ENCODE peak calls at places on chromosomes 2 and 18, in ten cellular contexts. K, D, F, L, M, C, T, J, V and R are unnamed samples.

GRCh38 chr2:15048000-15048399 is 415.5 kb downstream of the LRATD1 start:
- DNase-seq in T (no peak), C (no peak), L (no peak), F (no peak), K (no peak), D (no peak), M (no peak), J (no peak), V (no peak), R (no peak)

GRCh38 chr2:64114063-64114911 is 29.9 kb downstream of the PELI1 start:
- DNase-seq in T (peak), C (no peak), D (peak), J (no peak), V (peak), K (no peak), F (peak), M (peak), L (no peak), R (peak)

GRCh38 chr18:66760559-66760958 is 156.7 kb upstream of the CDH19 start:
- DNase-seq in C (no peak), J (no peak), K (no peak), V (no peak), F (no peak), M (no peak), D (no peak), L (no peak), T (no peak), R (no peak)

GRCh38 chr18:74722237-74722636 is 124.6 kb downstream of the ZNF407 start:
- DNase-seq in K (no peak), V (peak), D (no peak), T (peak), L (no peak), J (no peak), M (peak), C (no peak), F (peak), R (no peak)

GRCh38 chr2:146124741-146125140 is 1604.8 kb upstream of the ZEB2 start:
- DNase-seq in C (no peak), T (peak), F (peak), J (no peak), L (no peak), D (no peak), K (no peak), V (peak), M (peak), R (no peak)

GRCh38 chr2:112582314-112582746 is 2.1 kb upstream of the CHCHD5 start:
- DNase-seq in J (peak), V (peak), K (no peak), D (no peak), C (peak), M (peak), T (peak), L (no peak), F (peak), R (no peak)

GRCh38 chr18:25786778-25787177 is 303.6 kb downstream of the SS18 start:
- DNase-seq in L (no peak), M (peak), D (peak), V (peak), T (peak), K (no peak), J (no peak), F (peak), C (no peak), R (no peak)

GRCh38 chr18:59988098-59988706 is 88.4 kb downstream of the PMAIP1 start:
- DNase-seq in C (peak), T (peak), F (peak), L (no peak), M (peak), V (peak), D (no peak), J (no peak), K (peak), R (peak)

GRCh38 chr2:176391020-176391419 is 121.8 kb downstream of the MTX2 start:
- DNase-seq in T (no peak), D (no peak), K (no peak), F (peak), J (no peak), C (no peak), L (no peak), M (no peak), V (no peak), R (no peak)

GRCh38 chr18:75290737-75291358 is 80.3 kb downstream of the TSHZ1 start:
- DNase-seq in K (no peak), J (no peak), C (no peak), T (no peak), V (no peak), F (no peak), M (no peak), D (no peak), L (no peak), R (no peak)

GRCh38 chr18:8461544-8461943 is 147.7 kb upstream of the RAB12 start:
- DNase-seq in J (no peak), D (no peak), K (no peak), V (no peak), L (no peak), M (peak), C (no peak), F (no peak), T (no peak), R (no peak)

GRCh38 chr2:236833501-236834186 is 252.0 kb upstream of the COPS8 start:
- DNase-seq in F (peak), K (no peak), J (no peak), D (no peak), L (no peak), C (no peak), V (peak), T (no peak), M (peak), R (no peak)

GRCh38 chr2:31901900-31902299 is 108.9 kb downstream of the MEMO1 start:
- DNase-seq in K (no peak), T (no peak), M (no peak), D (no peak), J (no peak), F (no peak), C (no peak), V (no peak), L (no peak), R (no peak)

GRCh38 chr2:17821535-17822451 is 5.5 kb downstream of the MSGN1 start:
- DNase-seq in M (no peak), K (no peak), V (no peak), C (no peak), J (no peak), L (no peak), D (no peak), F (no peak), T (no peak), R (no peak)

GRCh38 chr2:221034026-221034701 is 537.9 kb downstream of the EPHA4 start:
- DNase-seq in F (no peak), V (no peak), D (no peak), C (no peak), T (no peak), K (no peak), L (no peak), M (no peak), J (no peak), R (no peak)

GRCh38 chr2:42849311-42849710 is 56.9 kb upstream of the HAAO start:
- DNase-seq in K (no peak), J (no peak), L (no peak), T (no peak), D (no peak), V (no peak), M (no peak), F (no peak), C (no peak), R (no peak)

GRCh38 chr2:105117565-105117964 is 79.7 kb downstream of the MRPS9 start:
- DNase-seq in C (no peak), K (no peak), T (no peak), L (no peak), D (no peak), M (peak), J (no peak), V (no peak), F (no peak), R (no peak)

GRCh38 chr18:44143054-44143453 is 537.6 kb upstream of the SETBP1 start:
- DNase-seq in V (no peak), M (no peak), C (no peak), J (no peak), F (no peak), K (no peak), D (no peak), T (no peak), L (no peak), R (no peak)

GRCh38 chr18:46265190-46266156 is 161.3 kb downstream of the HAUS1 start:
- DNase-seq in L (no peak), V (no peak), C (no peak), J (no peak), T (no peak), F (no peak), K (no peak), M (no peak), D (no peak), R (no peak)

GRCh38 chr2:193806088-193806774 is 1611.5 kb upstream of the TMEFF2 start:
- DNase-seq in V (peak), D (no peak), C (no peak), F (no peak), K (no peak), T (peak), L (no peak), M (no peak), J (no peak), R (no peak)

GRCh38 chr2:110717734-110718133 is 14.6 kb upstream of the ACOXL start:
- DNase-seq in V (peak), T (peak), L (no peak), D (no peak), K (no peak), J (no peak), F (no peak), M (no peak), C (no peak), R (no peak)

GRCh38 chr18:63040788-63041410 is 278.7 kb downstream of the BCL2 start:
- DNase-seq in T (no peak), M (no peak), V (no peak), K (peak), F (no peak), C (no peak), L (no peak), D (no peak), J (no peak), R (no peak)

GRCh38 chr2:36550006-36550405 is 48.0 kb downstream of the FEZ2 start:
- DNase-seq in F (no peak), J (no peak), T (no peak), K (no peak), L (no peak), D (no peak), V (no peak), C (no peak), M (no peak), R (no peak)

GRCh38 chr2:23366720-23367119 is 18.3 kb upstream of the KLHL29 start:
- DNase-seq in T (no peak), F (no peak), D (no peak), M (no peak), J (no peak), C (no peak), L (no peak), V (peak), K (no peak), R (no peak)

GRCh38 chr2:11499081-11499743 is 33.3 kb upstream of the E2F6 start:
- DNase-seq in J (no peak), C (no peak), T (no peak), L (no peak), F (no peak), D (no peak), V (no peak), M (no peak), K (no peak), R (no peak)

GRCh38 chr2:176148758-176149483 is 2.4 kb upstream of the HOXD4 start:
- DNase-seq in L (no peak), J (no peak), D (no peak), F (no peak), V (no peak), C (no peak), M (no peak), K (no peak), T (no peak), R (no peak)

GRCh38 chr2:173021939-173022371 is 53.7 kb upstream of the MAP3K20 start:
- DNase-seq in V (peak), T (peak), M (peak), D (no peak), J (no peak), K (no peak), F (peak), C (peak), L (no peak), R (no peak)

GRCh38 chr2:127945281-127945680 is 59.5 kb upstream of the AMMECR1L start:
- DNase-seq in D (no peak), K (no peak), L (no peak), C (no peak), J (no peak), T (no peak), F (no peak), V (no peak), M (no peak), R (no peak)

GRCh38 chr2:38887347-38887746 is 2.3 kb upstream of the ARHGEF33 start:
- DNase-seq in M (no peak), K (no peak), T (no peak), J (no peak), F (no peak), V (no peak), C (no peak), D (no peak), L (no peak), R (no peak)

GRCh38 chr2:12675352-12675795 is 41.4 kb upstream of the TRIB2 start:
- DNase-seq in D (no peak), M (peak), V (peak), C (peak), T (peak), J (no peak), L (no peak), F (no peak), K (no peak), R (no peak)

GRCh38 chr2:228094377-228094921 is 87.0 kb downstream of the SPHKAP start:
- DNase-seq in J (no peak), V (peak), F (peak), K (no peak), D (peak), C (no peak), M (no peak), L (no peak), T (no peak), R (no peak)

GRCh38 chr2:154375625-154376020 is 322.9 kb upstream of the KCNJ3 start:
- DNase-seq in D (no peak), L (no peak), J (peak), F (peak), V (peak), T (peak), K (no peak), M (no peak), C (peak), R (peak)

GRCh38 chr2:75792146-75792545 is 81.4 kb upstream of the GCFC2 start:
- DNase-seq in V (no peak), J (no peak), K (no peak), T (no peak), M (no peak), L (no peak), D (no peak), F (no peak), C (no peak), R (no peak)

GRCh38 chr18:28960146-28960545 is 783.2 kb upstream of the CDH2 start:
- DNase-seq in D (no peak), L (no peak), M (peak), V (peak), K (no peak), T (peak), C (no peak), J (no peak), F (peak), R (no peak)

GRCh38 chr2:106956879-106957278 is 70.9 kb upstream of the ST6GAL2 start:
- DNase-seq in C (no peak), T (peak), L (peak), V (peak), M (peak), D (peak), J (no peak), K (no peak), F (peak), R (peak)

GRCh38 chr18:46621871-46622270 is 35.1 kb downstream of the LOXHD1 start:
- DNase-seq in D (no peak), C (no peak), F (no peak), V (no peak), K (no peak), J (no peak), T (no peak), L (peak), M (no peak), R (no peak)

GRCh38 chr2:24015562-24016375 is 5.9 kb downstream of the MFSD2B start:
- DNase-seq in V (peak), T (peak), K (peak), F (peak), D (peak), C (no peak), L (no peak), M (peak), J (peak), R (peak)

GRCh38 chr2:48787580-48787979 is 32.1 kb upstream of the LHCGR start:
- DNase-seq in L (no peak), K (no peak), T (no peak), F (no peak), V (no peak), M (no peak), C (no peak), D (no peak), J (no peak), R (no peak)
- TF ChIP-seq CTCF in L (no peak), K (no peak), T (no peak), F (no peak), V (no peak), M (no peak), C (no peak), D (no peak), J (no peak), R (no peak)

GRCh38 chr2:113985554-113986397 is 95.9 kb downstream of the ACTR3 start:
- DNase-seq in L (no peak), T (no peak), F (no peak), J (no peak), C (no peak), V (no peak), M (no peak), K (no peak), D (no peak), R (no peak)
- TF ChIP-seq CTCF in L (no peak), T (no peak), F (no peak), J (no peak), C (no peak), V (no peak), M (no peak), K (no peak), D (no peak), R (no peak)

DNA sequence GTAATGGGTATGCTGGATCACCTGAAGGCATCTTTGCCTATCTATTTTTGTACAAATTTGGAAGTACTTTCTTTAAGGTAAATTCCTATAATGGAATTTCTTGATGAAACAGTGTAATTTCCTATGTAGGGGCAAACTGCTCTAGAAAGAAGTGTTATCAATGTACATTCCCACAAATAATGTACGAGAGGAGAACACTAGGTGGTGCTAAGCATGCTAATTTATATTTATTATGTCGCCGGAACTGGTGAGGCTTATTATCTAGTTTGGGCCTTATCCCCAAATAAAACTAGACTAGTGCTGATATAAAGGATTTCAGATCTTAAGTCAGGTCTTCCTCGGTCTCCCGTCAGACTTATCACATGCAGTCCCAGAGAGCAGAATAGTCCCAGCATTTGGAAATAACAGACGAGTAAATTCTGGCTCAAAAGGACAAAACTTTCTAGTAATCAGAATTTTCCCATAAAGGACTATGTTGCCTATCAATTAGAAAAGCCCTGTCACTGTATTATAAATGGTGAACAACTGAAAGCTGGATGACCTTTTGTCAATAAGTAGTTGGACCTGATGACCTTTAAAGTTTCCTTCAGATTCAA is 86.9 kb upstream of the RBBP8 start:
- DNase-seq in K (peak), J (no peak), M (peak), D (no peak), F (peak), T (peak), L (no peak), V (peak), C (no peak), R (no peak)
- TF ChIP-seq CTCF in K (peak), J (peak), M (peak), D (peak), F (peak), T (peak), L (no peak), V (peak), C (peak), R (peak)

GRCh38 chr2:120923426-120923825 is 187.8 kb downstream of the GLI2 start:
- DNase-seq in T (no peak), K (no peak), C (no peak), F (no peak), J (no peak), M (no peak), V (no peak), L (no peak), D (no peak), R (no peak)

GRCh38 chr2:120922571-120923332 is 187.1 kb downstream of the GLI2 start:
- DNase-seq in D (no peak), C (no peak), F (no peak), M (no peak), T (no peak), K (no peak), V (no peak), J (no peak), L (no peak), R (no peak)

GRCh38 chr2:120919771-120920437 is 184.2 kb downstream of the GLI2 start:
- DNase-seq in C (no peak), F (peak), D (peak), V (peak), T (peak), J (no peak), L (no peak), K (no peak), M (peak), R (no peak)

GRCh38 chr2:120920438-120920814 is 184.8 kb downstream of the GLI2 start:
- DNase-seq in J (no peak), K (no peak), V (no peak), T (peak), M (no peak), C (no peak), D (no peak), F (peak), L (no peak), R (no peak)

GRCh38 chr2:120921457-120921856 is 185.8 kb downstream of the GLI2 start:
- DNase-seq in K (no peak), C (no peak), M (no peak), D (no peak), F (no peak), V (no peak), J (no peak), T (no peak), L (no peak), R (no peak)
- TF ChIP-seq CTCF in K (no peak), C (no peak), M (no peak), D (no peak), F (no peak), V (no peak), J (no peak), T (no peak), L (no peak), R (no peak)

DNA sequence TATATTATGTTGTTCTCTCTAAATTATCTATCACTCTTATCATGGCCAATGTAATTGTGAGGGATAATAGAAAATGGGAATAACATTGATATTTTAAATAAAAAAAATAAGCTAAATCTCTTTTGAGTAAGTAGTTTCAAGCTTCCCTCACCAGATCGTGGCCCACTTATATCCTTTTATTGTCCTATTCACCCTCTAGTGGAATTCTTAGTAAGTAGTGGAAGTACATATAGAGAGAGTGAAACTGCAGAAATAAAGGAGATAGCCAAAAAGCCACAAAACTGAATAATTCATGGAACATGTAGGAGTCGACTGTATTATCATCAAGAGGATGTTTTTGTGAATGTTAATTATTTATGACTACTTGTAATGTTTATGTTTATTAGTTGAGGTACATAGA is 66.1 kb upstream of the DTNA start:
- DNase-seq in L (no peak), V (peak), T (peak), J (no peak), K (no peak), F (no peak), C (no peak), M (peak), D (no peak), R (no peak)
- TF ChIP-seq CTCF in L (no peak), V (peak), T (peak), J (no peak), K (no peak), F (peak), C (no peak), M (peak), D (no peak), R (peak)

GRCh38 chr2:27133905-27134780 is at the start of gene PREB:
- DNase-seq in V (peak), F (peak), D (peak), K (peak), J (peak), C (peak), L (peak), T (peak), M (peak), R (peak)
- TF ChIP-seq CTCF in V (peak), F (peak), D (peak), K (peak), J (no peak), C (no peak), L (no peak), T (peak), M (peak), R (peak)

GRCh38 chr2:119427756-119428155 is 3.9 kb upstream of the TMEM37 start:
- DNase-seq in V (no peak), F (no peak), T (no peak), M (no peak), C (no peak), J (no peak), L (no peak), D (no peak), K (no peak), R (no peak)
- TF ChIP-seq CTCF in V (no peak), F (no peak), T (no peak), M (no peak), C (no peak), J (no peak), L (no peak), D (no peak), K (no peak), R (no peak)

DNA sequence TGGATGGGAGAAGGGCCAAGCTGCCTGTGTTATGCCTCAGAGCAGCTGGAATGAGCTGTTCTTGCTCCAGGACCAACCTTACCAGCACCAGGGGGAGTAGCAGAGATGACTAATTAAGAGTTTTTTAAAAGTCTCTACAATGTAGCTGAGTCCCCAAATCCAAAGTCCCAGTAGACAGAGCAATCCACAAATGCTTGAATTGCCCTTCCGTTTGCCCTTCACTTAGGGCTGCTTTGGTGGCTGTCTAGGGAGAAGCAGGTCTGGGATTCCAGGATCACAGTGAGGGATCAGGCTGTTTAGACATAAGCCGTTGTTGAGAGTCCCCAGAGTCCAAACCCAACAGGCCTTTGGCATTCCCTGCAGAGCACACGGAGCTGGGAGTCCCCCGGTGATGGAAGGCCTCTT is 59.4 kb downstream of the RHOB start:
- DNase-seq in L (no peak), T (peak), V (peak), M (peak), F (peak), D (no peak), C (no peak), J (no peak), K (no peak), R (no peak)
- TF ChIP-seq CTCF in L (no peak), T (peak), V (peak), M (peak), F (peak), D (peak), C (no peak), J (no peak), K (no peak), R (peak)